ENCODE peak calls at places on chromosomes 5 and 9, in five cellular contexts. One of them, this sample, is unnamed.

GRCh38 chr5:64229163-64229774 is 63.6 kb downstream of the RNF180 start:
- DNase-seq in neuronal stem cell: peak; percentile 39
- DNase-seq in mesenchymal stem cell: peak; percentile 38
- DNase-seq in IMR-90: peak; percentile 39
- DNase-seq in H9: no peak
- DNase-seq in this sample: no peak

GRCh38 chr5:146510528-146510927 is 5.5 kb downstream of the GPR151 start:
- DNase-seq in neuronal stem cell: no peak
- DNase-seq in mesenchymal stem cell: peak; percentile 48
- DNase-seq in IMR-90: peak; percentile 53
- DNase-seq in H9: no peak
- DNase-seq in this sample: no peak

GRCh38 chr9:87122947-87123685 is 175.8 kb upstream of the GAS1 start:
- DNase-seq in neuronal stem cell: no peak
- DNase-seq in mesenchymal stem cell: peak; percentile 87
- DNase-seq in IMR-90: peak; percentile 76
- DNase-seq in H9: no peak
- DNase-seq in this sample: no peak

GRCh38 chr5:76641514-76642120 is 18.4 kb upstream of the F2RL2 start:
- DNase-seq in neuronal stem cell: peak; percentile 72
- DNase-seq in mesenchymal stem cell: peak; percentile 74
- DNase-seq in IMR-90: peak; percentile 79
- DNase-seq in H9: peak; percentile 52
- DNase-seq in this sample: no peak

GRCh38 chr5:65886387-65886786 is 40.0 kb upstream of the ERBIN start:
- DNase-seq in neuronal stem cell: no peak
- DNase-seq in mesenchymal stem cell: no peak
- DNase-seq in IMR-90: no peak
- DNase-seq in H9: no peak
- DNase-seq in this sample: no peak

GRCh38 chr9:137432687-137433348 is 8.3 kb downstream of the ENTPD8 start:
- DNase-seq in neuronal stem cell: no peak
- DNase-seq in mesenchymal stem cell: no peak
- DNase-seq in IMR-90: no peak
- DNase-seq in H9: no peak
- DNase-seq in this sample: no peak

GRCh38 chr9:2545881-2546490 is 75.6 kb upstream of the VLDLR start:
- DNase-seq in neuronal stem cell: no peak
- DNase-seq in mesenchymal stem cell: peak; percentile 25
- DNase-seq in IMR-90: no peak
- DNase-seq in H9: no peak
- DNase-seq in this sample: no peak

GRCh38 chr9:127159949-127160610 is 37.6 kb upstream of the ANGPTL2 start:
- DNase-seq in neuronal stem cell: no peak
- DNase-seq in mesenchymal stem cell: no peak
- DNase-seq in IMR-90: no peak
- DNase-seq in H9: peak; percentile 22
- DNase-seq in this sample: no peak

GRCh38 chr9:37083654-37084053 is 36.7 kb upstream of the ZCCHC7 start:
- DNase-seq in neuronal stem cell: no peak
- DNase-seq in mesenchymal stem cell: no peak
- DNase-seq in IMR-90: peak; percentile 29
- DNase-seq in H9: no peak
- DNase-seq in this sample: no peak

GRCh38 chr5:173328896-173329369 is 719 bp upstream of the STC2 start:
- DNase-seq in neuronal stem cell: no peak
- DNase-seq in mesenchymal stem cell: peak; percentile 91
- DNase-seq in IMR-90: peak; percentile 80
- DNase-seq in H9: peak; percentile 79
- DNase-seq in this sample: peak; percentile 78

GRCh38 chr5:141951341-141951781 is 6.6 kb downstream of the PCDH12 start:
- DNase-seq in neuronal stem cell: no peak
- DNase-seq in mesenchymal stem cell: peak; percentile 24
- DNase-seq in IMR-90: no peak
- DNase-seq in H9: peak; percentile 86
- DNase-seq in this sample: peak; percentile 50

GRCh38 chr5:103562084-103562452 is 521 bp downstream of the NUDT12 start:
- DNase-seq in neuronal stem cell: peak; percentile 4
- DNase-seq in mesenchymal stem cell: no peak
- DNase-seq in IMR-90: no peak
- DNase-seq in H9: no peak
- DNase-seq in this sample: no peak

GRCh38 chr5:126868961-126869451 is 92.1 kb downstream of the LMNB1 start:
- DNase-seq in neuronal stem cell: peak; percentile 24
- DNase-seq in mesenchymal stem cell: no peak
- DNase-seq in IMR-90: peak; percentile 45
- DNase-seq in H9: peak; percentile 66
- DNase-seq in this sample: no peak

GRCh38 chr5:180799902-180800801 is 2.5 kb downstream of the MGAT1 start:
- DNase-seq in neuronal stem cell: no peak
- DNase-seq in mesenchymal stem cell: peak; percentile 77
- DNase-seq in IMR-90: peak; percentile 86
- DNase-seq in H9: no peak
- DNase-seq in this sample: no peak

GRCh38 chr5:55544341-55544740 is 9.6 kb upstream of the PLPP1 start:
- DNase-seq in neuronal stem cell: no peak
- DNase-seq in mesenchymal stem cell: no peak
- DNase-seq in IMR-90: peak; percentile 14
- DNase-seq in H9: no peak
- DNase-seq in this sample: no peak
- H3K23ac ChIP-seq in neuronal stem cell: no peak overlapping the region
- H3K23ac ChIP-seq in mesenchymal stem cell: no peak overlapping the region
- H3K23ac ChIP-seq in IMR-90: no peak overlapping the region
- H3K23ac ChIP-seq in H9: no peak overlapping the region
- H3K23ac ChIP-seq in this sample: no peak overlapping the region

DNA sequence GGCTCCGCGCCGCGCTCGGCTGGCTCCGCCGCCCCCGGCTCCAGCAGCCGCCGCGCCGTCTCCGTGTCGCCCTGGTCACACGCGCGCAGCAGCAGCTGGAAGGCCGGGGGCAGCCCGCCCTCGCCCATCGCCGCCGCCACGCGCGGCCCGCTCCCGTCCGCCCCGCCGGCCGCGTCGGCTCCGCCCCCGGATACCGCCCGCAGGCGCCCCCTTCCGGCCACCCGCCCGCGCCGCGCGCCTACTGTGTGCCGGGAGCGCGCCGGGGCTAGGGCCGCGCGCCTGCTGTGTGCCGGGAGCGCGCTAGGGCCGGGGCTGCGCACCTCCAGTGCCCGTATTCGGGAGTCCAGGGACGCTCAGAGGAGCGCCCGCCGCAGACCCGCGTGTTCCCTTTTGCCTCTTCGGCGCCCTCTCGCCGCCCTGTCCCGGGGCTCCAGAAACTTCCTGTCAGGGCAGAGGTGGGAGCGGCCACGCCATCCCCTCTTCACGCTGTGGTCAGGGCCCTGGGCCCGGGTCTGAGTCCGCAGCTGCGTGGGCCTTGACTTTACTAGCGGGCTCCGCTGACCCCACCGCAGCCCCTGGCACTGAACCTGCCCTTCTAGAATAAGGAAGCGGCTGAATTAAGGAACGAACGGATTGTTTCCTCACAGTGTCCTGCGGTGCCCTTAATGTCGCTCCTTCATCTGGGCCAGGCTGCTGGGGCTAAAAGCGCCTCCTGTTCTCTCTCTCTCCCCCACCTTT is at the start of gene ANKS6:
- DNase-seq in neuronal stem cell: peak; percentile 85
- DNase-seq in mesenchymal stem cell: peak; percentile 68
- DNase-seq in IMR-90: peak; percentile 65
- DNase-seq in H9: peak; percentile 83
- DNase-seq in this sample: peak; percentile 95
- H3K23ac ChIP-seq in neuronal stem cell: peak within 1 kb of the TSS; percentile 62
- H3K23ac ChIP-seq in mesenchymal stem cell: peak within 1 kb of the TSS; percentile 63
- H3K23ac ChIP-seq in IMR-90: peak within 1 kb of the TSS; percentile 93
- H3K23ac ChIP-seq in H9: no peak within 1 kb of the TSS
- H3K23ac ChIP-seq in this sample: no peak within 1 kb of the TSS

GRCh38 chr5:160366230-160366629 is 4.2 kb downstream of the C1QTNF2 start:
- DNase-seq in neuronal stem cell: no peak
- DNase-seq in mesenchymal stem cell: no peak
- DNase-seq in IMR-90: no peak
- DNase-seq in H9: no peak
- DNase-seq in this sample: no peak

GRCh38 chr5:160370713-160371034 is 248 bp upstream of the C1QTNF2 start:
- DNase-seq in neuronal stem cell: no peak
- DNase-seq in mesenchymal stem cell: no peak
- DNase-seq in IMR-90: no peak
- DNase-seq in H9: no peak
- DNase-seq in this sample: no peak

GRCh38 chr5:160367261-160367660 is 3.2 kb downstream of the C1QTNF2 start:
- DNase-seq in neuronal stem cell: no peak
- DNase-seq in mesenchymal stem cell: no peak
- DNase-seq in IMR-90: no peak
- DNase-seq in H9: no peak
- DNase-seq in this sample: no peak

GRCh38 chr5:160375166-160375565 is 4.7 kb upstream of the C1QTNF2 start:
- DNase-seq in neuronal stem cell: no peak
- DNase-seq in mesenchymal stem cell: peak; percentile 46
- DNase-seq in IMR-90: peak; percentile 47
- DNase-seq in H9: no peak
- DNase-seq in this sample: no peak

DNA sequence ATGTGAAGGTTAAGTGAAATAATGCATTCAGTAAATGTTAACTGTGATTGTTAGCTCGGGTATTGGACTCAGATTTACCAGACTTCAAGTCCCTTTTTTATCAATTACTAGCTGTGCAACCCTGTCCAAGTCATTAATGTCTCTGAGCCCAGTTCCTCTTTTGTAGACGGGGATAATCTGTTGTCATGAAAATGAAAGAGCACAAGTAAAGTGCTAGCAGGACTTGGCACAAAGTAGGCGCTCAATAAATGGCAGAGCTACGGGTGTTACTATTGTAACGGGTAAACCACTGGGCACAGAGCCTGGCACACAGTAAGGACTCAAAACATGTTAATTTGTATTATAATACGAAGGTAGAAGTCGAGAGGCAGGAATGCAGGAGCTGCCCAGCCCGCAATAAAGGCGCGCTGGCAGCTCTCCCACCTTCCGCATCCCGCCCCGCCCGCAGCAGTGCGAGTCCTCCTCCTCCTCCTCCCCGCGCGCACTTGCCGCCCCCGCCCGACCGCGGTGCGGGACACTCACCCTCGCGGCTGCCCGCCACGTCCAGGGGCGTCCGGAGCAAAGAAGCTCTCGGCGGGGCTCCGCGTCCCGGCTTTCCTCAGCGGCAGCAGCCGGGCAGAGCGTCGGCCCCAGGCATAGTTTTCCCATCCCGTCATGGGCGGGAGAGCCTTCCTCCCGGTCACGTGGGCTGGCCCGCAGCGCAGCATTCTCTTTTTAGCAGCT is at the start of gene C1QTNF2:
- DNase-seq in neuronal stem cell: peak; percentile 29
- DNase-seq in mesenchymal stem cell: peak; percentile 75
- DNase-seq in IMR-90: peak; percentile 72
- DNase-seq in H9: peak; percentile 65
- DNase-seq in this sample: peak; percentile 74
- H3K23ac ChIP-seq in neuronal stem cell: no peak within 1 kb of the TSS
- H3K23ac ChIP-seq in mesenchymal stem cell: peak within 1 kb of the TSS; percentile 84
- H3K23ac ChIP-seq in IMR-90: peak within 1 kb of the TSS; percentile 75
- H3K23ac ChIP-seq in H9: no peak within 1 kb of the TSS
- H3K23ac ChIP-seq in this sample: no peak within 1 kb of the TSS

DNA sequence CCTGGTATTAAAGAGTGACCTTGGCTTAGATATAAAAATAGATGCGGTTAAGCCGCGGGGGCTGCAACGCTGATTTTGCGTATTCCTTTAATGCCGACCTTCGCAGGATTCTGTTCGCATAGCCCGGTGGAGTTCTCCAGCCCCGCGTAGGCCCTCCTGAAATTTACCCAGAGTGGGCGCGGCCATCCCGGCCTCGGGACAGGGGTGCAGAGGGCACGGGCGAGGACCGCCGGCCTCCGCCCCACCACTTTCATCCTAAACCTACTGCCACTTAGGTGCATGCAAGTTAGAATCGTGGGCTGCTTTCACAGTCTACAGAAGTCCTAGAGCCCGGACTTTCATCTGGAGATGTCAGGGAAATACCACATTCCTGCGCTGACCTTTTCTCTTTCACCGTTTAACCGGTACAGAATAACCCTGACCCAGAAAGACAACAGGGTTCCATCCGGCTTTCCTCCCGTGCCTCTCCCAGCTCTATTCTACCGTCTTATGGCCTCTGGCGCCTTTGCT is 521 bp upstream of the FAM169A start:
- DNase-seq in neuronal stem cell: peak; percentile 55
- DNase-seq in mesenchymal stem cell: no peak
- DNase-seq in IMR-90: no peak
- DNase-seq in H9: peak; percentile 61
- DNase-seq in this sample: no peak
- H3K23ac ChIP-seq in neuronal stem cell: peak overlapping the region; percentile 77
- H3K23ac ChIP-seq in mesenchymal stem cell: no peak overlapping the region
- H3K23ac ChIP-seq in IMR-90: no peak overlapping the region
- H3K23ac ChIP-seq in H9: no peak overlapping the region
- H3K23ac ChIP-seq in this sample: no peak overlapping the region

This sample was measured in H1.